ENCODE peak calls at places on chromosomes 3 and 15, in ten cellular contexts. D is stimulated activated CD4-positive, alpha-beta T cell treated with anti-CD3 and anti-CD28 coated beads, Interleukin-15, amount 100 ng/mL, for 1 hour; K is activated naive CD8-positive, alpha-beta T cell treated with anti-CD3 and anti-CD28 coated beads, Interleukin-2, amount 50 U/mL, for 24 hours; U is T-helper 2 cell; V is GM20000; Z is NCI-H2081 treated with DMSO at 0.1 percent for 48 hours; E is NCI-H510A; G is cardiac fibroblast; X is hypothalamus; T is GM12865. L is an unnamed sample.

GRCh38 chr15:66452421-66452820 is 45.1 kb downstream of the SNAPC5 start:
- DNase-seq in Z (no peak), D (no peak), T (no peak), E (no peak), K (no peak), G (no peak), X (no peak), V (no peak), U (no peak), L (no peak)

GRCh38 chr3:77871436-77871835 is 831.5 kb downstream of the ROBO2 start:
- DNase-seq in K (no peak), V (no peak), E (no peak), Z (no peak), D (no peak), G (no peak), U (no peak), T (no peak), X (no peak), L (no peak)

GRCh38 chr3:124964432-124964831 is 29.9 kb upstream of the MUC13 start:
- DNase-seq in D (no peak), U (no peak), T (no peak), V (no peak), G (peak), Z (no peak), K (no peak), X (no peak), E (no peak), L (no peak)

GRCh38 chr3:132643366-132643765 is 16.2 kb downstream of the ACAD11 start:
- DNase-seq in K (no peak), Z (no peak), V (no peak), G (no peak), T (no peak), X (no peak), D (no peak), E (no peak), U (no peak), L (no peak)

GRCh38 chr3:16426665-16427064 is 86.8 kb downstream of the RFTN1 start:
- DNase-seq in K (no peak), U (no peak), D (no peak), Z (no peak), X (no peak), E (no peak), T (no peak), G (peak), V (no peak), L (no peak)

GRCh38 chr3:171487382-171487781 is 27.2 kb upstream of the TNIK start:
- DNase-seq in E (no peak), D (no peak), Z (no peak), T (no peak), U (no peak), K (no peak), V (no peak), X (no peak), G (no peak), L (no peak)

GRCh38 chr15:76393614-76394013 is 57.0 kb downstream of the ISL2 start:
- DNase-seq in T (no peak), G (peak), K (no peak), X (no peak), Z (peak), V (no peak), D (no peak), E (no peak), U (no peak), L (no peak)

GRCh38 chr3:112424394-112424793 is 74.9 kb downstream of the BTLA start:
- DNase-seq in D (no peak), Z (no peak), K (no peak), T (no peak), U (no peak), G (no peak), E (no peak), V (no peak), X (no peak), L (no peak)

GRCh38 chr3:177283983-177284382 is 86.7 kb upstream of the TBL1XR1 start:
- DNase-seq in K (no peak), E (no peak), U (no peak), D (no peak), G (no peak), Z (no peak), V (no peak), X (no peak), T (no peak), L (no peak)

GRCh38 chr15:88331291-88331690 is 74.8 kb upstream of the NTRK3 start:
- DNase-seq in Z (no peak), D (no peak), G (peak), K (peak), V (peak), T (peak), E (no peak), U (no peak), X (no peak), L (no peak)

GRCh38 chr15:101813803-101814534 is 2.0 kb downstream of the OR4F15 start:
- DNase-seq in X (no peak), V (no peak), Z (no peak), D (no peak), U (no peak), E (no peak), K (no peak), G (peak), T (no peak), L (no peak)

GRCh38 chr3:154023148-154023547 is 98.0 kb upstream of the ARHGEF26 start:
- DNase-seq in K (no peak), Z (no peak), T (no peak), V (no peak), E (no peak), G (no peak), X (no peak), D (no peak), U (no peak), L (no peak)

GRCh38 chr15:77867266-77868047 is 210.1 kb downstream of the TBC1D2B start:
- DNase-seq in G (no peak), D (no peak), Z (no peak), X (no peak), T (no peak), E (no peak), V (no peak), U (no peak), K (no peak), L (no peak)

GRCh38 chr3:76554717-76555116 is 485.2 kb upstream of the ROBO2 start:
- DNase-seq in K (no peak), U (no peak), E (no peak), G (peak), Z (no peak), T (no peak), X (no peak), V (no peak), D (no peak), L (peak)

GRCh38 chr3:141389703-141390102 is 21.4 kb downstream of the ZBTB38 start:
- DNase-seq in D (no peak), E (no peak), X (no peak), G (peak), T (no peak), K (no peak), U (no peak), Z (no peak), V (no peak), L (no peak)

GRCh38 chr3:50862221-50862620 is 187.5 kb downstream of the DOCK3 start:
- DNase-seq in G (no peak), T (peak), V (no peak), D (no peak), Z (no peak), X (no peak), U (no peak), E (peak), K (no peak), L (no peak)

GRCh38 chr3:187726564-187726963 is 18.7 kb downstream of the BCL6 start:
- DNase-seq in T (no peak), X (no peak), K (no peak), Z (no peak), G (no peak), U (no peak), D (no peak), V (no peak), E (no peak), L (no peak)

GRCh38 chr15:85388962-85389361 is 8.6 kb downstream of the AKAP13 start:
- DNase-seq in E (no peak), U (no peak), X (no peak), T (no peak), G (peak), Z (no peak), V (no peak), K (no peak), D (no peak), L (no peak)

GRCh38 chr3:111012388-111013248 is 59.0 kb upstream of the NECTIN3 start:
- DNase-seq in X (no peak), K (no peak), D (no peak), G (peak), U (no peak), E (no peak), V (no peak), T (no peak), Z (no peak), L (no peak)

GRCh38 chr3:55963611-55964010 is 476.5 kb upstream of the WNT5A start:
- DNase-seq in V (no peak), D (no peak), G (no peak), K (no peak), T (no peak), Z (peak), E (no peak), X (no peak), U (no peak), L (no peak)

L was measured in cerebellum.